ENCODE peak calls at places on chromosomes 11 and 22, in five cellular contexts. U is dermis blood vessel endothelial cell, I is memory B cell, Z is pons, Q is NCI-H774. H is an unnamed sample.

GRCh38 chr11:30586251-30587144 is at the start of gene MPPED2:
- DNase-seq in U (no peak), I (peak), Z (no peak), Q (no peak), H (peak)

GRCh38 chr11:70669871-70670683 is 271.7 kb downstream of the CTTN start:
- DNase-seq in U (no peak), I (no peak), Z (no peak), Q (no peak), H (no peak)

GRCh38 chr11:113991718-113992458 is 17.0 kb downstream of the HTR3A start:
- DNase-seq in U (no peak), I (no peak), Z (peak), Q (peak), H (no peak)

GRCh38 chr11:94574193-94574961 is 7.2 kb downstream of the PIWIL4 start:
- DNase-seq in U (no peak), I (no peak), Z (no peak), Q (no peak), H (no peak)

GRCh38 chr22:24061124-24061684 is 50.1 kb downstream of the CABIN1 start:
- DNase-seq in U (peak), I (no peak), Z (no peak), Q (no peak), H (no peak)

GRCh38 chr22:18068381-18068988 is 9.3 kb upstream of the PEX26 start:
- DNase-seq in U (no peak), I (no peak), Z (no peak), Q (no peak), H (no peak)

GRCh38 chr22:46007003-46007847 is 30.3 kb upstream of the WNT7B start:
- DNase-seq in U (peak), I (no peak), Z (no peak), Q (peak), H (no peak)

GRCh38 chr11:118565062-118565461 is 669 bp downstream of the IFT46 start:
- DNase-seq in U (peak), I (no peak), Z (peak), Q (no peak), H (no peak)

GRCh38 chr11:1129666-1130160 is 28.0 kb upstream of the MUC5AC start:
- DNase-seq in U (no peak), I (no peak), Z (no peak), Q (no peak), H (no peak)

GRCh38 chr11:117839936-117840813 is 15.6 kb upstream of the FXYD2 start:
- DNase-seq in U (no peak), I (no peak), Z (no peak), Q (no peak), H (no peak)

GRCh38 chr11:120344302-120345004 is 8.2 kb downstream of the ARHGEF12 start:
- DNase-seq in U (no peak), I (no peak), Z (peak), Q (no peak), H (peak)

GRCh38 chr11:129248618-129249017 is 56.5 kb upstream of the ARHGAP32 start:
- DNase-seq in U (peak), I (no peak), Z (no peak), Q (no peak), H (no peak)

GRCh38 chr11:64245401-64245796 is 1.3 kb downstream of the PPP1R14B start:
- DNase-seq in U (peak), I (no peak), Z (no peak), Q (peak), H (peak)

GRCh38 chr11:76789443-76789719 is 6.2 kb downstream of the TSKU start:
- DNase-seq in U (no peak), I (no peak), Z (no peak), Q (no peak), H (no peak)

GRCh38 chr11:70662691-70663098 is 264.4 kb downstream of the CTTN start:
- DNase-seq in U (no peak), I (no peak), Z (no peak), Q (no peak), H (no peak)

GRCh38 chr22:41661713-41662112 is 27.0 kb downstream of the SNU13 start:
- DNase-seq in U (no peak), I (no peak), Z (no peak), Q (no peak), H (no peak)

GRCh38 chr11:93000511-93001476 is 31.3 kb downstream of the MTNR1B start:
- DNase-seq in U (peak), I (no peak), Z (no peak), Q (no peak), H (no peak)

GRCh38 chr11:69509846-69510390 is 28.5 kb downstream of the LINC01488 start:
- DNase-seq in U (no peak), I (no peak), Z (no peak), Q (no peak), H (no peak)

GRCh38 chr22:37519268-37520195 is at the start of gene CARD10:
- DNase-seq in U (peak), I (peak), Z (no peak), Q (peak), H (no peak)

GRCh38 chr11:121563900-121564822 is 111.4 kb upstream of the SORL1-AS1 start:
- DNase-seq in U (no peak), I (no peak), Z (no peak), Q (no peak), H (no peak)

GRCh38 chr11:24932110-24933000 is 435.5 kb downstream of the LUZP2 start:
- DNase-seq in U (no peak), I (no peak), Z (no peak), Q (no peak), H (no peak)

GRCh38 chr11:66315498-66315885 is 1.4 kb downstream of the CD248 start:
- DNase-seq in U (no peak), I (no peak), Z (no peak), Q (no peak), H (no peak)

GRCh38 chr11:116185551-116185950 is 587.2 kb downstream of the BUD13 start:
- DNase-seq in U (no peak), I (no peak), Z (no peak), Q (no peak), H (no peak)

GRCh38 chr11:14443642-14444041 is 56.0 kb downstream of the COPB1 start:
- DNase-seq in U (peak), I (no peak), Z (peak), Q (no peak), H (no peak)

GRCh38 chr22:50218996-50219727 is 18.4 kb downstream of the SELENOO start:
- DNase-seq in U (peak), I (no peak), Z (no peak), Q (peak), H (no peak)

GRCh38 chr11:106917973-106918372 is 100.3 kb downstream of the GUCY1A2 start:
- DNase-seq in U (peak), I (no peak), Z (no peak), Q (no peak), H (no peak)

GRCh38 chr11:119759324-119759723 is 30.3 kb upstream of the NECTIN1 start:
- DNase-seq in U (no peak), I (no peak), Z (no peak), Q (no peak), H (no peak)

GRCh38 chr11:130909650-130910049 is 6.6 kb downstream of the SNX19 start:
- DNase-seq in U (peak), I (no peak), Z (no peak), Q (no peak), H (no peak)

GRCh38 chr22:46078241-46079092 is 71.9 kb upstream of the PPARA start:
- DNase-seq in U (peak), I (no peak), Z (no peak), Q (peak), H (no peak)

H was measured in naive B cell.